ENCODE peak calls at places on chromosomes 7 and 10, in nine cellular contexts. One of them, this sample, is unnamed.

GRCh38 chr7:38630720-38631673 is at the start of gene AMPH:
- DNase-seq in cardiac muscle cell: peak; percentile 60
- DNase-seq in B cell: no peak
- DNase-seq in fibroblast of the conjunctiva: no peak
- DNase-seq in T1000: peak; percentile 39
- DNase-seq in HTR-8/SVneo: no peak
- DNase-seq in GOT3: peak; percentile 50
- DNase-seq in Calu3: no peak
- DNase-seq in stimulated activated CD4-positive, alpha-beta T cell treated with anti-CD3 and anti-CD28 coated beads, Interleukin-1b, Interleukin-23, amount 100 ng/mL, for 1 hour: no peak
- DNase-seq in this sample: peak; percentile 11

GRCh38 chr7:157667731-157668130 is 330.9 kb downstream of the DNAJB6 start:
- DNase-seq in fibroblast of the conjunctiva: no peak
- DNase-seq in GOT3: no peak
- DNase-seq in B cell: no peak
- DNase-seq in Calu3: no peak
- DNase-seq in HTR-8/SVneo: no peak
- DNase-seq in T1000: no peak
- DNase-seq in stimulated activated CD4-positive, alpha-beta T cell treated with anti-CD3 and anti-CD28 coated beads, Interleukin-1b, Interleukin-23, amount 100 ng/mL, for 1 hour: no peak
- DNase-seq in cardiac muscle cell: no peak
- DNase-seq in this sample: no peak

GRCh38 chr10:93218386-93218785 is 144.7 kb downstream of the CYP26A1 start:
- DNase-seq in cardiac muscle cell: no peak
- DNase-seq in stimulated activated CD4-positive, alpha-beta T cell treated with anti-CD3 and anti-CD28 coated beads, Interleukin-1b, Interleukin-23, amount 100 ng/mL, for 1 hour: no peak
- DNase-seq in HTR-8/SVneo: no peak
- DNase-seq in T1000: no peak
- DNase-seq in GOT3: no peak
- DNase-seq in fibroblast of the conjunctiva: no peak
- DNase-seq in B cell: no peak
- DNase-seq in Calu3: no peak
- DNase-seq in this sample: no peak

GRCh38 chr10:109894516-109894915 is 28.8 kb downstream of the XPNPEP1 start:
- DNase-seq in T1000: no peak
- DNase-seq in stimulated activated CD4-positive, alpha-beta T cell treated with anti-CD3 and anti-CD28 coated beads, Interleukin-1b, Interleukin-23, amount 100 ng/mL, for 1 hour: no peak
- DNase-seq in HTR-8/SVneo: no peak
- DNase-seq in GOT3: no peak
- DNase-seq in B cell: no peak
- DNase-seq in fibroblast of the conjunctiva: peak; percentile 77
- DNase-seq in Calu3: no peak
- DNase-seq in cardiac muscle cell: no peak
- DNase-seq in this sample: peak; percentile 98

GRCh38 chr7:128936798-128937197 is 929 bp upstream of the IRF5 start:
- DNase-seq in HTR-8/SVneo: no peak
- DNase-seq in Calu3: no peak
- DNase-seq in T1000: no peak
- DNase-seq in stimulated activated CD4-positive, alpha-beta T cell treated with anti-CD3 and anti-CD28 coated beads, Interleukin-1b, Interleukin-23, amount 100 ng/mL, for 1 hour: no peak
- DNase-seq in B cell: no peak
- DNase-seq in GOT3: no peak
- DNase-seq in fibroblast of the conjunctiva: no peak
- DNase-seq in cardiac muscle cell: no peak
- DNase-seq in this sample: no peak

GRCh38 chr7:148883233-148884048 is 650 bp downstream of the EZH2 start:
- DNase-seq in T1000: no peak
- DNase-seq in B cell: peak; percentile 56
- DNase-seq in Calu3: peak; percentile 21
- DNase-seq in GOT3: peak; percentile 2
- DNase-seq in fibroblast of the conjunctiva: no peak
- DNase-seq in stimulated activated CD4-positive, alpha-beta T cell treated with anti-CD3 and anti-CD28 coated beads, Interleukin-1b, Interleukin-23, amount 100 ng/mL, for 1 hour: peak; percentile 17
- DNase-seq in cardiac muscle cell: peak; percentile 66
- DNase-seq in HTR-8/SVneo: peak; percentile 8
- DNase-seq in this sample: no peak

GRCh38 chr7:13092708-13093005 is 405.2 kb downstream of the ARL4A start:
- DNase-seq in Calu3: no peak
- DNase-seq in T1000: no peak
- DNase-seq in fibroblast of the conjunctiva: no peak
- DNase-seq in GOT3: no peak
- DNase-seq in stimulated activated CD4-positive, alpha-beta T cell treated with anti-CD3 and anti-CD28 coated beads, Interleukin-1b, Interleukin-23, amount 100 ng/mL, for 1 hour: no peak
- DNase-seq in HTR-8/SVneo: no peak
- DNase-seq in B cell: no peak
- DNase-seq in cardiac muscle cell: no peak
- DNase-seq in this sample: no peak

GRCh38 chr10:114719311-114719710 is 61.2 kb upstream of the ABLIM1 start:
- DNase-seq in Calu3: no peak
- DNase-seq in fibroblast of the conjunctiva: no peak
- DNase-seq in stimulated activated CD4-positive, alpha-beta T cell treated with anti-CD3 and anti-CD28 coated beads, Interleukin-1b, Interleukin-23, amount 100 ng/mL, for 1 hour: no peak
- DNase-seq in HTR-8/SVneo: no peak
- DNase-seq in cardiac muscle cell: peak; percentile 93
- DNase-seq in GOT3: no peak
- DNase-seq in B cell: no peak
- DNase-seq in T1000: no peak
- DNase-seq in this sample: no peak

GRCh38 chr7:142797342-142797798 is 26.6 kb downstream of the PRSS2 start:
- DNase-seq in T1000: no peak
- DNase-seq in GOT3: no peak
- DNase-seq in fibroblast of the conjunctiva: no peak
- DNase-seq in B cell: peak; percentile 47
- DNase-seq in cardiac muscle cell: no peak
- DNase-seq in Calu3: no peak
- DNase-seq in HTR-8/SVneo: no peak
- DNase-seq in stimulated activated CD4-positive, alpha-beta T cell treated with anti-CD3 and anti-CD28 coated beads, Interleukin-1b, Interleukin-23, amount 100 ng/mL, for 1 hour: no peak
- DNase-seq in this sample: no peak